ENCODE peak calls at places on chromosome 10, in six cellular contexts. Z is stomach, K is GM03348, T is fibroblast of lung, G is caudate nucleus, X is colonic mucosa. E is an unnamed sample.

GRCh38 chr10:100972115-100972903 is 3.0 kb downstream of the SEMA4G start:
- DNase-seq in T (no peak), K (no peak), G (no peak), X (no peak), Z (no peak), E (no peak)

GRCh38 chr10:123759496-123760070 is 93.4 kb downstream of the GPR26 start:
- DNase-seq in K (no peak), G (no peak), Z (no peak), X (no peak), T (no peak), E (no peak)

GRCh38 chr10:132477398-132478340 is 59.9 kb upstream of the INPP5A start:
- DNase-seq in G (no peak), X (no peak), Z (no peak), T (no peak), K (no peak), E (peak; percentile 2)

GRCh38 chr10:55979203-55979602 is 381.9 kb downstream of the ZWINT start:
- DNase-seq in X (no peak), K (no peak), G (no peak), Z (no peak), T (no peak), E (no peak)

GRCh38 chr10:44779511-44779910 is 131.6 kb upstream of the TMEM72 start:
- DNase-seq in Z (no peak), T (no peak), K (no peak), G (no peak), X (no peak), E (no peak)

GRCh38 chr10:124386186-124387077 is 32.3 kb downstream of the OAT start:
- DNase-seq in T (no peak), Z (peak; percentile 23), X (no peak), K (no peak), G (no peak), E (no peak)

GRCh38 chr10:63464402-63465292 is 1.1 kb downstream of the JMJD1C start:
- DNase-seq in T (no peak), G (no peak), K (peak; percentile 67), X (no peak), Z (no peak), E (no peak)

GRCh38 chr10:131737543-131738395 is 163.0 kb upstream of the PPP2R2D start:
- DNase-seq in Z (peak; percentile 17), K (no peak), G (no peak), T (no peak), X (peak; percentile 7), E (no peak)

GRCh38 chr10:132787253-132788179 is 1.6 kb upstream of the NKX6-2 start:
- DNase-seq in K (no peak), G (no peak), T (no peak), X (no peak), Z (no peak), E (peak; percentile 42)

GRCh38 chr10:25113231-25114035 is 61.4 kb upstream of the GPR158 start:
- DNase-seq in Z (peak; percentile 85), T (peak; percentile 72), G (peak; percentile 77), X (peak; percentile 86), K (peak; percentile 81), E (peak; percentile 81)

GRCh38 chr10:7520496-7521485 is 110.0 kb upstream of the SFMBT2 start:
- DNase-seq in Z (no peak), G (no peak), T (no peak), X (no peak), K (no peak), E (no peak)

GRCh38 chr10:79298403-79299244 is 48.6 kb upstream of the PPIF start:
- DNase-seq in X (peak; percentile 68), G (no peak), Z (peak; percentile 71), K (peak; percentile 96), T (peak; percentile 99), E (peak; percentile 70)

GRCh38 chr10:636769-637168 is 52.7 kb downstream of the DIP2C start:
- DNase-seq in Z (no peak), K (no peak), T (no peak), G (no peak), X (no peak), E (no peak)

E was measured in transverse colon.